ENCODE peak calls at places on chromosomes 6 and 20, in four cellular contexts. P is PC-3, R is lung, Y is AG04449. D is an unnamed sample.

GRCh38 chr20:20079102-20079784 is 26.9 kb downstream of the CFAP61 start:
- DNase-seq in P (peak), R (no peak), Y (no peak), D (no peak)

GRCh38 chr6:106309024-106309423 is 16.5 kb downstream of the ATG5 start:
- DNase-seq in P (no peak), R (no peak), Y (no peak), D (no peak)

GRCh38 chr20:8454137-8454712 is 322.2 kb downstream of the PLCB1 start:
- DNase-seq in P (peak), R (no peak), Y (peak), D (peak)

GRCh38 chr6:138569970-138570715 is 70.8 kb upstream of the NHSL1 start:
- DNase-seq in P (no peak), R (no peak), Y (no peak), D (no peak)

GRCh38 chr6:112936476-112936875 is 589.3 kb downstream of the RFPL4B start:
- DNase-seq in P (no peak), R (no peak), Y (no peak), D (peak)

GRCh38 chr20:40983898-40984297 is 44.7 kb upstream of the TOP1 start:
- DNase-seq in P (no peak), R (no peak), Y (no peak), D (no peak)

GRCh38 chr20:35907017-35907685 is 47.2 kb downstream of the SCAND1 start:
- DNase-seq in P (no peak), R (no peak), Y (no peak), D (no peak)

GRCh38 chr20:50009521-50010454 is 27.0 kb downstream of the SNAI1 start:
- DNase-seq in P (no peak), R (no peak), Y (no peak), D (no peak)

GRCh38 chr6:29559524-29560287 is at the start of gene UBD:
- DNase-seq in P (no peak), R (no peak), Y (no peak), D (no peak)

GRCh38 chr6:39823187-39823815 is 31.1 kb downstream of the DAAM2 start:
- DNase-seq in P (no peak), R (peak), Y (no peak), D (no peak)

GRCh38 chr6:159866286-159867247 is 24.2 kb upstream of the MAS1 start:
- DNase-seq in P (no peak), R (no peak), Y (no peak), D (no peak)

GRCh38 chr6:150143521-150144293 is 863 bp downstream of the PPP1R14C start:
- DNase-seq in P (no peak), R (no peak), Y (no peak), D (no peak)
- H3K4me3 ChIP-seq in P (peak), R (peak), Y (peak), D (peak)

GRCh38 chr6:14059791-14060436 is 57.7 kb upstream of the CD83 start:
- DNase-seq in P (peak), R (peak), Y (no peak), D (no peak)
- H3K4me3 ChIP-seq in P (peak), R (no peak), Y (no peak), D (no peak)

DNA sequence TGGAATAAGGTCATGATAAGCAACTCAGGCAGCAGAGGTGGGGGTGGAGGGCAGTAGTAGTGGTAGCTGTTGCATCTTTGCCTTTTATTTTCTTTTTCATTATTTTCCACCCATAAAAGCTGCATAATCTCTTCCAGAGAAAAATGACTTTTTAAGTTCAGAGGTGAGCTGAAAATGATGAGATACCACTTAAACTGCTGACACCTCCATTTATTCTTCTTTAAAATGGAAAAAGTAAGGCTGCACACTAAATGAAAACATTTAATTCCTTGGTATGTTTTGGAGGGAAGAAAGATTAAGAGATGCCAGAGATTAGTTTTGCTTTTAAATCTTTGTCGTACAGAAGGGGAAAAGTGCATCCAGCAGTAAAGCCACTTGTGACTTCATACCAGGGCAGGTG is 97.2 kb downstream of the ADTRP start:
- DNase-seq in P (no peak), R (no peak), Y (no peak), D (no peak)
- H3K4me3 ChIP-seq in P (no peak), R (no peak), Y (no peak), D (no peak)

DNA sequence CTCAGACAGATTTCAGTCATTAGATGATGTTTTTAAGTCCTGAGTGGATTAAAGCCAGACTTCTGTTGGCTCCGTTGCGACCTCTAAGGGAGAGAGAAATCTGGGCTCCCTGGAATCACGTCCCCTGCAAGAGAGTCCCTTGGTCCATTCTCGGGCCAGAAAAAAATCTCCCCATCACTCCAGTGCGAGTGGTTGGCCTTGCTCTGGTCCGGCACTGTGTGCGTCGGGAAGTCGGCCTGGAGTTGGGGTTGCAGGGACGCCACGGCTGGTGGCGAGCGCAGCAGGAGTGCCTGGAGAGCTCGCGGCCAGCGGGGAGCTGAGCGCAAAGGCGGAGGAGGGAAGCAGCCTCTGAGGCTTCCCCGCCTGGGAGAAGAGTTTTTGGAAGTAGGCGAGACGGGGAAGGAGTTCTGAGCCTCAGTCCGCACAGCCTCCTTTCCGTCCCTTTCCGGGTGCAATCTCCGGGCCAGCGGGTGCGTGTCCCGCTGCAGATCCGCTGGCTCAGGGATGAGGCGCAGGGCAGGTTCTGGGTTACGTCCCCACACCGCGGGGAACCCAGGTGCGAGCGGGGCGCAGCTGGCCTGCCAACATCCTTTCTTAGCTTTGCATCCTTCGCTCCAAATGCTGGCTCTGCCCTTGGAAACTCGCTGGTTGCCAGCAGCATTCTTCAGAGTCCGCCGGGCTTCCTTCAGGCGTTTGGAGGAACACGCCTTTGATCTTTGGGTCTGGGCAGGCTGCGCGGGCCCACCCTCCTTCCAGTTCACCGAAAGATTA is 6.8 kb downstream of the TCF21 start:
- DNase-seq in P (no peak), R (no peak), Y (no peak), D (no peak)
- H3K4me3 ChIP-seq in P (no peak), R (no peak), Y (peak), D (peak)

GRCh38 chr6:35215665-35216411 is 2.1 kb downstream of the SCUBE3 start:
- DNase-seq in P (no peak), R (no peak), Y (no peak), D (no peak)

GRCh38 chr6:35213161-35213823 is 464 bp upstream of the SCUBE3 start:
- DNase-seq in P (no peak), R (no peak), Y (no peak), D (no peak)

GRCh38 chr6:35213824-35214756 is at the start of gene SCUBE3:
- DNase-seq in P (peak), R (no peak), Y (no peak), D (peak)

GRCh38 chr6:35216412-35216732 is 2.6 kb downstream of the SCUBE3 start:
- DNase-seq in P (no peak), R (no peak), Y (no peak), D (no peak)

DNA sequence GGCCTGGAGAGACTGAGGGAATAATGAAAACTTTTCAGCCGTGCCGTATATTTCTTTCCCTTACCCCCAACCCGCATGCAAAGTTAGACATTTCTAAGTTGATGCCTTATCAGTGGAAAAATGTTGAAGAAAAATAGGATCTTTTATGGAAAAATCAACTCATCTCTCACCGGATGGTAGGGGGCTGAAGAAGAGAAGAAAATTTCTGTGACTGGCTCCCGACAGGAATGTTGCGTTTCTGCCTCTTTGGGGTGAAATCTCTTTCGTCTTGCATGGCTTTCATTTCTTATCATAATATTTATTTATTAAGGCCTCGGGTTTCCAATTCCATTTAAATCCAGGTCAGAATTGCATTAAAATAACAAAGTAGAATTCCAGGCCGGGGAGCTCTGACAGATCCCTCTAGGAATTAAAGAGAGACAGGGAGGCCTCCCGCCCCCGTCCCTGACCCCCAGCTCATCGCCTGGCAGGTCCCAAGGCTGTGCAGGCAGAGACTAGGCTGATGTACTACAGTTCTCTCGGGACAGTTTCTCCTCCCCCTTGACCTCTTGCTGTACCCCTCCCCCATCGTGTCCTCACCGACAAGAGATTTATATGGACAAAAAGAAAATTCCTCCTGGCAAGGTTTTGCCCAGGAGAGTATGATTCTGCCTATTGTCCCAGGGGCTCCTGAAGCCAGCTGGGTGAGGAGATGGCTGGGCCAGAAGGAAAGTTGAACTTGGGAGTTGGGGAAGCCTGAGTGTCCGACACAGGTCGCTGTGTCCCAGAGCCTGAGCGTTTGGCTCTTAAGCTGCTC is 1.3 kb downstream of the SCUBE3 start:
- DNase-seq in P (no peak), R (no peak), Y (no peak), D (peak)
- H3K4me3 ChIP-seq in P (peak), R (no peak), Y (peak), D (peak)

GRCh38 chr20:46090095-46090388 is 280 bp upstream of the NCOA5 start:
- DNase-seq in P (no peak), R (no peak), Y (no peak), D (no peak)
- H3K4me3 ChIP-seq in P (peak), R (peak), Y (peak), D (peak)

GRCh38 chr20:9837634-9838033 is 1.2 kb downstream of the PAK5 start:
- DNase-seq in P (no peak), R (no peak), Y (no peak), D (no peak)
- H3K4me3 ChIP-seq in P (no peak), R (no peak), Y (no peak), D (no peak)

GRCh38 chr20:63743210-63743970 is 3.8 kb downstream of the SLC2A4RG start:
- DNase-seq in P (no peak), R (no peak), Y (no peak), D (no peak)

GRCh38 chr20:63742381-63743024 is 2.9 kb downstream of the SLC2A4RG start:
- DNase-seq in P (no peak), R (no peak), Y (no peak), D (no peak)

GRCh38 chr20:63740501-63741353 is 1.2 kb downstream of the SLC2A4RG start:
- DNase-seq in P (peak), R (peak), Y (peak), D (peak)

GRCh38 chr20:63741354-63741675 is 1.7 kb downstream of the SLC2A4RG start:
- DNase-seq in P (no peak), R (no peak), Y (no peak), D (no peak)

DNA sequence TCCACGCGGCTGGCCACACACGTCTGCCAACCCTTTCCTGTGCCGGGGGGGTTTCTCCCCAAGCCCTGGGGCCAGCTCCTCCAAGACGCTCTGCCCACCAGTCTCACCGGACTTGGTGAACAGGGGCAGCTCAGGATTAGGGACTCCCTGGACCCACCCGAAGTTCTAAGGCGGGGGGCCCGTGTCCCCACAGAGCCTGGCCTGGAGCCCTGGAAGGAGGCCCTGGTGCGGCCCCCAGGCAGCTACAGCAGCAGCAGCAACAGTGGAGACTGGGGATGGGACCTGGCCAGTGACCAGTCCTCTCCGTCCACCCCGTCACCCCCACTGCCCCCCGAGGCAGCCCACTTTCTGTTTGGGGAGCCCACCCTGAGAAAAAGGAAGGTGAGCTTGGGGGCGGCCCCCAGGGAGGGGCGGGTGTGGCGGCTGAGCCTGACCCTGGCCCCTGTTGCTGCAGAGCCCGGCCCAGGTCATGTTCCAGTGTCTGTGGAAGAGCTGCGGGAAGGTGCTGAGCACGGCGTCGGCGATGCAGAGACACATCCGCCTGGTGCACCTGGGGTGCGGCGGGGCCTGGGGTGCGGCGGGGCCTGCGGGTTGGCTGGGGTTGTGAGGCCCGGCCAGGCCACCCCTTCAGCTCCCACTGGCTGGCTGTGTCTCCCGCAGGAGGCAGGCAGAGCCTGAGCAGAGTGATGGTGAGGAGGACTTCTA is 2.3 kb downstream of the SLC2A4RG start:
- DNase-seq in P (no peak), R (no peak), Y (no peak), D (no peak)
- H3K4me3 ChIP-seq in P (peak), R (no peak), Y (peak), D (peak)

GRCh38 chr6:17239260-17239659 is 41.9 kb upstream of the RBM24 start:
- DNase-seq in P (no peak), R (no peak), Y (no peak), D (no peak)
- H3K4me3 ChIP-seq in P (no peak), R (no peak), Y (no peak), D (no peak)